ENCODE peak calls at places on chromosomes 2 and 18, in seven cellular contexts. T is Right ventricle myocardium inferior; S is stimulated activated naive CD4-positive, alpha-beta T cell treated with Interleukin-2 at 50 U/mL for 16 hours; R is naive thymus-derived CD8-positive, alpha-beta T cell; G is endothelial cell; J is GM23248; Q is stimulated activated naive CD8-positive, alpha-beta T cell treated with anti-CD3 and anti-CD28 coated beads, Interleukin-15, Interleukin-2, amounts not matched to agents 100 U/mL and 50 U/mL, for 24 hours. E is an unnamed sample.

GRCh38 chr2:72095364-72095763 is 52.3 kb downstream of the CYP26B1 start:
- DNase-seq in T (no peak), S (no peak), R (no peak), Q (no peak), G (no peak), J (no peak), E (no peak)

GRCh38 chr2:85017436-85018048 is 46.6 kb downstream of the KCMF1 start:
- DNase-seq in T (no peak), G (no peak), S (no peak), J (peak; percentile 47), Q (no peak), R (no peak), E (peak; percentile 25)

GRCh38 chr2:48781366-48781765 is 25.8 kb upstream of the LHCGR start:
- DNase-seq in R (no peak), Q (no peak), J (peak; percentile 63), G (no peak), T (no peak), S (no peak), E (no peak)

GRCh38 chr2:39377226-39377939 is 59.7 kb downstream of the MAP4K3 start:
- DNase-seq in Q (peak; percentile 41), T (no peak), G (no peak), R (no peak), S (no peak), J (no peak), E (no peak)

GRCh38 chr2:151280276-151280675 is 9.2 kb downstream of the NMI start:
- DNase-seq in J (peak; percentile 21), T (no peak), Q (no peak), R (no peak), G (no peak), S (no peak), E (no peak)

GRCh38 chr2:12202702-12203101 is 456.3 kb downstream of the LPIN1 start:
- DNase-seq in T (no peak), J (peak; percentile 34), Q (no peak), R (no peak), S (no peak), G (no peak), E (peak; percentile 25)

GRCh38 chr18:76722224-76723061 is 99.9 kb upstream of the ZNF236 start:
- DNase-seq in S (no peak), R (no peak), J (no peak), G (no peak), T (no peak), Q (no peak), E (no peak)

GRCh38 chr2:138010890-138011289 is 46.6 kb downstream of the HNMT start:
- DNase-seq in R (no peak), Q (no peak), T (no peak), G (no peak), S (no peak), J (no peak), E (no peak)

GRCh38 chr18:46856975-46857374 is 60.3 kb downstream of the PIAS2 start:
- DNase-seq in Q (no peak), G (no peak), T (no peak), R (no peak), J (no peak), S (no peak), E (peak; percentile 53)

GRCh38 chr2:100106460-100106859 is 35.9 kb downstream of the AFF3 start:
- DNase-seq in S (no peak), R (no peak), J (no peak), G (peak; percentile 21), T (no peak), Q (no peak), E (no peak)

GRCh38 chr2:171855401-171855800 is 38.6 kb downstream of the SLC25A12 start:
- DNase-seq in S (no peak), T (no peak), Q (no peak), G (no peak), J (peak; percentile 70), R (no peak), E (peak; percentile 6)

GRCh38 chr2:38076250-38076709 is 329 bp upstream of the CYP1B1 start:
- DNase-seq in Q (peak; percentile 69), R (no peak), S (peak; percentile 57), J (peak; percentile 94), T (peak; percentile 88), G (peak; percentile 59), E (peak; percentile 71)

GRCh38 chr2:219029829-219030165 is 11.5 kb downstream of the CFAP65 start:
- DNase-seq in J (peak; percentile 80), T (peak; percentile 89), Q (peak; percentile 80), G (peak; percentile 88), S (peak; percentile 63), R (peak; percentile 85), E (peak; percentile 49)

GRCh38 chr2:174025271-174026121 is 60.3 kb upstream of the SP3 start:
- DNase-seq in G (no peak), Q (no peak), S (no peak), T (peak; percentile 89), J (peak; percentile 87), R (no peak), E (peak; percentile 77)

GRCh38 chr2:158967731-158968395 is 577 bp upstream of the TANC1 start:
- DNase-seq in Q (no peak), S (no peak), J (peak; percentile 80), T (peak; percentile 77), G (peak; percentile 55), R (no peak), E (peak; percentile 72)

GRCh38 chr2:42270757-42271156 is 90.3 kb downstream of the COX7A2L start:
- DNase-seq in S (no peak), G (no peak), J (no peak), Q (no peak), T (no peak), R (no peak), E (no peak)

GRCh38 chr2:184549153-184549552 is 49.2 kb upstream of the ZNF804A start:
- DNase-seq in G (no peak), S (no peak), Q (no peak), J (no peak), T (no peak), R (no peak), E (no peak)

GRCh38 chr2:177348090-177348489 is 44.5 kb upstream of the AGPS start:
- DNase-seq in G (no peak), T (no peak), Q (no peak), S (no peak), R (no peak), J (no peak), E (no peak)

GRCh38 chr2:85706063-85706462 is 11.9 kb downstream of the GNLY start:
- DNase-seq in R (no peak), T (no peak), G (no peak), Q (no peak), S (no peak), J (no peak), E (no peak)

GRCh38 chr2:234771985-234772774 is 179.6 kb upstream of the SH3BP4 start:
- DNase-seq in Q (no peak), J (peak; percentile 73), S (no peak), T (no peak), R (no peak), G (no peak), E (peak; percentile 57)

GRCh38 chr2:53473236-53473635 is 294.4 kb upstream of the CHAC2 start:
- DNase-seq in Q (no peak), S (no peak), J (peak; percentile 10), R (no peak), G (no peak), T (no peak), E (peak; percentile 10)

GRCh38 chr2:9071584-9072124 is 68.2 kb upstream of the MBOAT2 start:
- DNase-seq in J (peak; percentile 23), R (no peak), G (no peak), Q (no peak), T (no peak), S (no peak), E (no peak)

GRCh38 chr2:47034973-47035609 is 119.5 kb upstream of the MCFD2 start:
- DNase-seq in T (peak; percentile 91), Q (peak; percentile 39), G (no peak), S (no peak), J (no peak), R (no peak), E (no peak)

GRCh38 chr2:67954125-67954748 is 108.6 kb downstream of the C1D start:
- DNase-seq in G (no peak), S (no peak), T (no peak), J (no peak), R (no peak), Q (no peak), E (no peak)

E was measured in LHCN-M2.